ENCODE peak calls at places on chromosomes 6 and 20, in six cellular contexts. One of them, this sample, is unnamed.

GRCh38 chr6:83250235-83250634 is 57.1 kb downstream of the RWDD2A start:
- ATAC-seq in HepG2: no peak
- ATAC-seq in GM12878: no peak
- ATAC-seq in HCT116: no peak
- ATAC-seq in upper lobe of left lung: no peak
- ATAC-seq in K562: no peak
- ATAC-seq in this sample: no peak

GRCh38 chr20:20505554-20505953 is 137.7 kb downstream of the INSM1 start:
- ATAC-seq in HepG2: no peak
- ATAC-seq in GM12878: peak
- ATAC-seq in HCT116: no peak
- ATAC-seq in upper lobe of left lung: no peak
- ATAC-seq in K562: no peak
- ATAC-seq in this sample: no peak

GRCh38 chr20:2397595-2398145 is 17.0 kb downstream of the TGM6 start:
- ATAC-seq in HepG2: peak
- ATAC-seq in GM12878: no peak
- ATAC-seq in HCT116: peak
- ATAC-seq in upper lobe of left lung: no peak
- ATAC-seq in K562: peak
- ATAC-seq in this sample: no peak

GRCh38 chr6:139164001-139164400 is 29.1 kb downstream of the HECA start:
- ATAC-seq in HepG2: peak
- ATAC-seq in GM12878: no peak
- ATAC-seq in HCT116: peak
- ATAC-seq in upper lobe of left lung: no peak
- ATAC-seq in K562: peak
- ATAC-seq in this sample: no peak

GRCh38 chr20:24674921-24675605 is 205.6 kb downstream of the SYNDIG1 start:
- ATAC-seq in HepG2: no peak
- ATAC-seq in GM12878: no peak
- ATAC-seq in HCT116: no peak
- ATAC-seq in upper lobe of left lung: no peak
- ATAC-seq in K562: no peak
- ATAC-seq in this sample: no peak

GRCh38 chr20:23316626-23317025 is 34.0 kb upstream of the NXT1 start:
- ATAC-seq in HepG2: no peak
- ATAC-seq in GM12878: no peak
- ATAC-seq in HCT116: no peak
- ATAC-seq in upper lobe of left lung: no peak
- ATAC-seq in K562: no peak
- ATAC-seq in this sample: no peak

GRCh38 chr6:13468839-13469238 is 18.6 kb downstream of the GFOD1 start:
- ATAC-seq in HepG2: no peak
- ATAC-seq in GM12878: no peak
- ATAC-seq in HCT116: no peak
- ATAC-seq in upper lobe of left lung: no peak
- ATAC-seq in K562: no peak
- ATAC-seq in this sample: no peak

GRCh38 chr6:142907544-142907943 is 37.4 kb downstream of the HIVEP2 start:
- ATAC-seq in HepG2: no peak
- ATAC-seq in GM12878: peak
- ATAC-seq in HCT116: no peak
- ATAC-seq in upper lobe of left lung: no peak
- ATAC-seq in K562: peak
- ATAC-seq in this sample: no peak

GRCh38 chr6:35691027-35691824 is 2.5 kb upstream of the FKBP5 start:
- ATAC-seq in HepG2: no peak
- ATAC-seq in GM12878: no peak
- ATAC-seq in HCT116: no peak
- ATAC-seq in upper lobe of left lung: peak
- ATAC-seq in K562: no peak
- ATAC-seq in this sample: peak

GRCh38 chr6:27260836-27261375 is 13.4 kb downstream of the PRSS16 start:
- ATAC-seq in HepG2: no peak
- ATAC-seq in GM12878: no peak
- ATAC-seq in HCT116: no peak
- ATAC-seq in upper lobe of left lung: no peak
- ATAC-seq in K562: no peak
- ATAC-seq in this sample: no peak

GRCh38 chr6:157368359-157369049 is 12.5 kb upstream of the ZDHHC14 start:
- ATAC-seq in HepG2: no peak
- ATAC-seq in GM12878: peak
- ATAC-seq in HCT116: no peak
- ATAC-seq in upper lobe of left lung: no peak
- ATAC-seq in K562: no peak
- ATAC-seq in this sample: no peak

GRCh38 chr20:841568-842546 is 8.3 kb downstream of the FAM110A start:
- ATAC-seq in HepG2: no peak
- ATAC-seq in GM12878: no peak
- ATAC-seq in HCT116: peak
- ATAC-seq in upper lobe of left lung: no peak
- ATAC-seq in K562: no peak
- ATAC-seq in this sample: no peak

GRCh38 chr20:56195946-56196345 is 52.6 kb upstream of the MC3R start:
- ATAC-seq in HepG2: no peak
- ATAC-seq in GM12878: no peak
- ATAC-seq in HCT116: no peak
- ATAC-seq in upper lobe of left lung: no peak
- ATAC-seq in K562: no peak
- ATAC-seq in this sample: no peak

GRCh38 chr6:42746452-42747400 is 823 bp upstream of the TBCC start:
- ATAC-seq in HepG2: peak
- ATAC-seq in GM12878: peak
- ATAC-seq in HCT116: peak
- ATAC-seq in upper lobe of left lung: peak
- ATAC-seq in K562: peak
- ATAC-seq in this sample: peak

GRCh38 chr6:32195902-32196681 is 3.6 kb upstream of the GPSM3 start:
- ATAC-seq in HepG2: peak
- ATAC-seq in GM12878: peak
- ATAC-seq in HCT116: peak
- ATAC-seq in upper lobe of left lung: peak
- ATAC-seq in K562: peak
- ATAC-seq in this sample: peak

GRCh38 chr6:44051516-44051915 is 75.7 kb downstream of the MRPL14 start:
- ATAC-seq in HepG2: no peak
- ATAC-seq in GM12878: no peak
- ATAC-seq in HCT116: peak
- ATAC-seq in upper lobe of left lung: peak
- ATAC-seq in K562: no peak
- ATAC-seq in this sample: peak

GRCh38 chr6:138307816-138308727 is 69.6 kb upstream of the SMIM28 start:
- ATAC-seq in HepG2: peak
- ATAC-seq in GM12878: no peak
- ATAC-seq in HCT116: no peak
- ATAC-seq in upper lobe of left lung: peak
- ATAC-seq in K562: peak
- ATAC-seq in this sample: peak

GRCh38 chr6:87905101-87905517 is 142.5 kb upstream of the SPACA1 start:
- ATAC-seq in HepG2: no peak
- ATAC-seq in GM12878: peak
- ATAC-seq in HCT116: no peak
- ATAC-seq in upper lobe of left lung: no peak
- ATAC-seq in K562: no peak
- ATAC-seq in this sample: no peak

GRCh38 chr6:161037873-161038228 is 46.3 kb downstream of the MAP3K4 start:
- ATAC-seq in HepG2: no peak
- ATAC-seq in GM12878: no peak
- ATAC-seq in HCT116: no peak
- ATAC-seq in upper lobe of left lung: no peak
- ATAC-seq in K562: no peak
- ATAC-seq in this sample: no peak

GRCh38 chr6:161041274-161041673 is 49.7 kb downstream of the MAP3K4 start:
- ATAC-seq in HepG2: no peak
- ATAC-seq in GM12878: no peak
- ATAC-seq in HCT116: no peak
- ATAC-seq in upper lobe of left lung: no peak
- ATAC-seq in K562: no peak
- ATAC-seq in this sample: no peak

GRCh38 chr6:161035981-161036263 is 44.4 kb downstream of the MAP3K4 start:
- ATAC-seq in HepG2: no peak
- ATAC-seq in GM12878: no peak
- ATAC-seq in HCT116: no peak
- ATAC-seq in upper lobe of left lung: no peak
- ATAC-seq in K562: no peak
- ATAC-seq in this sample: no peak

GRCh38 chr6:161035182-161035980 is 43.8 kb downstream of the MAP3K4 start:
- ATAC-seq in HepG2: no peak
- ATAC-seq in GM12878: peak
- ATAC-seq in HCT116: no peak
- ATAC-seq in upper lobe of left lung: no peak
- ATAC-seq in K562: no peak
- ATAC-seq in this sample: no peak

GRCh38 chr6:161038229-161039003 is 46.8 kb downstream of the MAP3K4 start:
- ATAC-seq in HepG2: no peak
- ATAC-seq in GM12878: peak
- ATAC-seq in HCT116: peak
- ATAC-seq in upper lobe of left lung: peak
- ATAC-seq in K562: peak
- ATAC-seq in this sample: peak
- TF ChIP-seq POLR2AphosphoS5 in HepG2: no peak
- TF ChIP-seq POLR2AphosphoS5 in GM12878: no peak
- TF ChIP-seq POLR2AphosphoS5 in HCT116: no peak
- TF ChIP-seq POLR2AphosphoS5 in upper lobe of left lung: no peak
- TF ChIP-seq POLR2AphosphoS5 in K562: no peak
- TF ChIP-seq POLR2AphosphoS5 in this sample: peak

GRCh38 chr20:62407221-62407992 is at the start of gene CABLES2:
- ATAC-seq in HepG2: peak
- ATAC-seq in GM12878: peak
- ATAC-seq in HCT116: peak
- ATAC-seq in upper lobe of left lung: peak
- ATAC-seq in K562: peak
- ATAC-seq in this sample: peak
- H3K27ac ChIP-seq in HepG2: peak
- H3K27ac ChIP-seq in GM12878: peak
- H3K27ac ChIP-seq in HCT116: peak
- H3K27ac ChIP-seq in upper lobe of left lung: peak
- H3K27ac ChIP-seq in K562: peak
- H3K27ac ChIP-seq in this sample: peak

DNA sequence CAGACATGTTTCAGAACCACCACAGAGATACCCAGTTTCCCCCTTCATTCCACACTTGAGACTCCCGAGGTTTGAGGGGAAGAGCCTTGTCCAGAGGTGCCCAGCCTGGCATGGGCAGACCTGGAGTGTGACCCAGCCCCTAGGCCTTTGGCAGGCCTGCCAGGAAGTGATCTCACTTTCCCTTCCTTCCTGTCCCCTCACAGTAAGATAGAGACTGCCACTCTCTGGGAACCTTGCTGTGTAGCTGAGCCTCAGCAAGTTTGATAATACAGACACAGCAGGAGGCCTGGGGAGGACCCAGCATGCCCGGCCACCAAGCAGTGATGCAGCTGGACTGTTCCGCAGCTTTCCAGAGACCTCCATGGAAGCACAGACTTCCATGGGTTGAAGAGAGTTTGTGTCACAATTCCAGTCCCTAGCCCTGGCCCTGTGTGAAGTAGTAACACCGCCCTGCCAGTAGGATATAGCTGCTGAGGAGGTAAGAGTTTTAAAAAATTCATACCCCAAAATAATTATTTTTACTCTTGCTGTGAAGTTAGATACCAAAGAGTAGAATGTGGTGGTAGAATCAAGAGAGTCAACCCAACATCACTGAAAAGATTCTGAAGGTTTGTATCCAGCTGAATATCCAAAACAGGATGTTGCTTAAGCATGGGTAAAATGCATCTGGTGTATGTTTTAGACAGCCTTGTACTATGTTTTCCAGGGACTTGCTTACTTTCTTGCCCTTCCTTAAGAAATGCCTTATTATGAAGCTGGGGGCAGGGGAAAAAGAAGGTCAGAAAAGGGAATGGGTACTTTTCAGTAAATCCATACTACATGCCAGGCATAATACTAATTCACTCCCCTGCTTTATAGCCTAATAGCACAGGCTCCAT is 16.3 kb downstream of the PKIG start:
- ATAC-seq in HepG2: peak
- ATAC-seq in GM12878: peak
- ATAC-seq in HCT116: no peak
- ATAC-seq in upper lobe of left lung: peak
- ATAC-seq in K562: peak
- ATAC-seq in this sample: peak
- TF ChIP-seq POLR2A in HepG2: no peak
- TF ChIP-seq POLR2A in GM12878: peak
- TF ChIP-seq POLR2A in HCT116: no peak
- TF ChIP-seq POLR2A in upper lobe of left lung: no peak
- TF ChIP-seq POLR2A in K562: no peak
- TF ChIP-seq POLR2A in this sample: no peak

DNA sequence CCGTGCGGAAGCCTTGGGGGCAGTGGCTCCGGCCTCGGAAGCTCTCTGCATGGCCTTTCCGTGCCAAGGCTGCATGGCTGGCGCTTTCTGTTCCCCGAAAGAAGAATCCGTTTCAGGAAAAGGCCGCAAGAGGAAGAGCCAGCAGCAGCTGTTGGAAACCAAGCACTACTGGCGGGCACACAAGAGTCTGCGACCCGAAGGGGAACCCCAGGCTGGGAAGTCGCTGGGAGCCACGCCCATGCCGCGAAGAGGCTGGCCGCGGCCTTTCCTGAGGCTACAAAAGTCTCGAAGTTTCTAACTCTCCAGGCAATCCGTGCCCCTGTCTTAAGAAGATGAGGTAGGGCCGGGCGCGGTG is at the start of gene CGAS:
- ATAC-seq in HepG2: no peak
- ATAC-seq in GM12878: peak
- ATAC-seq in HCT116: no peak
- ATAC-seq in upper lobe of left lung: peak
- ATAC-seq in K562: no peak
- ATAC-seq in this sample: peak
- TF ChIP-seq POLR2AphosphoS5 in HepG2: no peak
- TF ChIP-seq POLR2AphosphoS5 in GM12878: peak
- TF ChIP-seq POLR2AphosphoS5 in HCT116: no peak
- TF ChIP-seq POLR2AphosphoS5 in upper lobe of left lung: peak
- TF ChIP-seq POLR2AphosphoS5 in K562: no peak
- TF ChIP-seq POLR2AphosphoS5 in this sample: peak

GRCh38 chr6:66986940-66987339 is 1279.9 kb upstream of the EYS start:
- ATAC-seq in HepG2: peak
- ATAC-seq in GM12878: no peak
- ATAC-seq in HCT116: no peak
- ATAC-seq in upper lobe of left lung: no peak
- ATAC-seq in K562: no peak
- ATAC-seq in this sample: no peak
- H3K27ac ChIP-seq in HepG2: no peak
- H3K27ac ChIP-seq in GM12878: no peak
- H3K27ac ChIP-seq in HCT116: no peak
- H3K27ac ChIP-seq in upper lobe of left lung: no peak
- H3K27ac ChIP-seq in K562: no peak
- H3K27ac ChIP-seq in this sample: no peak

GRCh38 chr20:45358282-45359068 is 4.5 kb upstream of the SYS1 start:
- ATAC-seq in HepG2: no peak
- ATAC-seq in GM12878: no peak
- ATAC-seq in HCT116: no peak
- ATAC-seq in upper lobe of left lung: peak
- ATAC-seq in K562: no peak
- ATAC-seq in this sample: peak
- TF ChIP-seq POLR2A in HepG2: no peak
- TF ChIP-seq POLR2A in GM12878: no peak
- TF ChIP-seq POLR2A in HCT116: no peak
- TF ChIP-seq POLR2A in upper lobe of left lung: no peak
- TF ChIP-seq POLR2A in K562: no peak
- TF ChIP-seq POLR2A in this sample: no peak

This sample was measured in gastroesophageal sphincter.